ENCODE peak calls at places on chromosomes 3 and 15, in nine cellular contexts. One of them, this sample, is unnamed.

GRCh38 chr15:29568840-29569532 is 253.3 kb downstream of the TJP1 start:
- DNase-seq in Peyer's patch: peak; percentile 63
- DNase-seq in cardiac muscle cell: peak; percentile 64
- DNase-seq in activated CD4-positive, alpha-beta T cell treated with anti-CD3 and anti-CD28 coated beads for 48 hours: no peak
- DNase-seq in HT1080: peak; percentile 31
- DNase-seq in GM12892: no peak
- DNase-seq in WERI-Rb-1: peak; percentile 21
- DNase-seq in activated T-helper 1 cell treated with Interleukin-2 at 50 U/mL for 16 hours: no peak
- DNase-seq in GM10248: no peak
- DNase-seq in this sample: peak; percentile 16

GRCh38 chr15:28995721-28996120 is 109.9 kb downstream of the APBA2 start:
- DNase-seq in activated CD4-positive, alpha-beta T cell treated with anti-CD3 and anti-CD28 coated beads for 48 hours: no peak
- DNase-seq in cardiac muscle cell: no peak
- DNase-seq in WERI-Rb-1: no peak
- DNase-seq in activated T-helper 1 cell treated with Interleukin-2 at 50 U/mL for 16 hours: no peak
- DNase-seq in Peyer's patch: no peak
- DNase-seq in HT1080: no peak
- DNase-seq in GM10248: no peak
- DNase-seq in GM12892: no peak
- DNase-seq in this sample: no peak

GRCh38 chr15:42034628-42035177 is 13.9 kb upstream of the PLA2G4E start:
- DNase-seq in WERI-Rb-1: no peak
- DNase-seq in GM10248: no peak
- DNase-seq in Peyer's patch: no peak
- DNase-seq in GM12892: no peak
- DNase-seq in HT1080: no peak
- DNase-seq in cardiac muscle cell: no peak
- DNase-seq in activated T-helper 1 cell treated with Interleukin-2 at 50 U/mL for 16 hours: no peak
- DNase-seq in activated CD4-positive, alpha-beta T cell treated with anti-CD3 and anti-CD28 coated beads for 48 hours: no peak
- DNase-seq in this sample: no peak

GRCh38 chr3:9951962-9952805 is at the start of gene PRRT3:
- DNase-seq in activated T-helper 1 cell treated with Interleukin-2 at 50 U/mL for 16 hours: peak; percentile 33
- DNase-seq in GM12892: peak; percentile 71
- DNase-seq in Peyer's patch: no peak
- DNase-seq in GM10248: peak; percentile 83
- DNase-seq in activated CD4-positive, alpha-beta T cell treated with anti-CD3 and anti-CD28 coated beads for 48 hours: peak; percentile 81
- DNase-seq in HT1080: no peak
- DNase-seq in cardiac muscle cell: peak; percentile 70
- DNase-seq in WERI-Rb-1: peak; percentile 56
- DNase-seq in this sample: peak; percentile 55

GRCh38 chr15:99442268-99442897 is 123.4 kb upstream of the MEF2A start:
- DNase-seq in HT1080: peak; percentile 71
- DNase-seq in GM12892: no peak
- DNase-seq in GM10248: no peak
- DNase-seq in cardiac muscle cell: no peak
- DNase-seq in activated T-helper 1 cell treated with Interleukin-2 at 50 U/mL for 16 hours: no peak
- DNase-seq in activated CD4-positive, alpha-beta T cell treated with anti-CD3 and anti-CD28 coated beads for 48 hours: no peak
- DNase-seq in WERI-Rb-1: peak; percentile 5
- DNase-seq in Peyer's patch: peak; percentile 47
- DNase-seq in this sample: no peak

GRCh38 chr3:150933473-150934008 is 28.3 kb upstream of the MINDY4B start:
- DNase-seq in GM10248: no peak
- DNase-seq in activated T-helper 1 cell treated with Interleukin-2 at 50 U/mL for 16 hours: no peak
- DNase-seq in GM12892: no peak
- DNase-seq in activated CD4-positive, alpha-beta T cell treated with anti-CD3 and anti-CD28 coated beads for 48 hours: no peak
- DNase-seq in cardiac muscle cell: no peak
- DNase-seq in HT1080: peak; percentile 18
- DNase-seq in Peyer's patch: no peak
- DNase-seq in WERI-Rb-1: no peak
- DNase-seq in this sample: no peak

GRCh38 chr15:70258369-70259029 is 160.8 kb upstream of the TLE3 start:
- DNase-seq in WERI-Rb-1: no peak
- DNase-seq in GM12892: no peak
- DNase-seq in activated T-helper 1 cell treated with Interleukin-2 at 50 U/mL for 16 hours: peak; percentile 43
- DNase-seq in Peyer's patch: no peak
- DNase-seq in cardiac muscle cell: no peak
- DNase-seq in activated CD4-positive, alpha-beta T cell treated with anti-CD3 and anti-CD28 coated beads for 48 hours: peak; percentile 90
- DNase-seq in HT1080: no peak
- DNase-seq in GM10248: no peak
- DNase-seq in this sample: no peak

GRCh38 chr3:67083277-67083676 is 85.2 kb downstream of the KBTBD8 start:
- DNase-seq in activated T-helper 1 cell treated with Interleukin-2 at 50 U/mL for 16 hours: peak; percentile 3
- DNase-seq in cardiac muscle cell: no peak
- DNase-seq in WERI-Rb-1: no peak
- DNase-seq in GM12892: no peak
- DNase-seq in Peyer's patch: no peak
- DNase-seq in activated CD4-positive, alpha-beta T cell treated with anti-CD3 and anti-CD28 coated beads for 48 hours: peak; percentile 63
- DNase-seq in HT1080: peak; percentile 97
- DNase-seq in GM10248: no peak
- DNase-seq in this sample: no peak

GRCh38 chr3:30156586-30157498 is 449.6 kb upstream of the TGFBR2 start:
- DNase-seq in activated T-helper 1 cell treated with Interleukin-2 at 50 U/mL for 16 hours: no peak
- DNase-seq in cardiac muscle cell: no peak
- DNase-seq in Peyer's patch: no peak
- DNase-seq in GM12892: no peak
- DNase-seq in HT1080: no peak
- DNase-seq in WERI-Rb-1: no peak
- DNase-seq in activated CD4-positive, alpha-beta T cell treated with anti-CD3 and anti-CD28 coated beads for 48 hours: no peak
- DNase-seq in GM10248: no peak
- DNase-seq in this sample: no peak

GRCh38 chr3:197758512-197758911 is 8.8 kb downstream of the FYTTD1 start:
- DNase-seq in Peyer's patch: no peak
- DNase-seq in activated T-helper 1 cell treated with Interleukin-2 at 50 U/mL for 16 hours: no peak
- DNase-seq in activated CD4-positive, alpha-beta T cell treated with anti-CD3 and anti-CD28 coated beads for 48 hours: no peak
- DNase-seq in GM12892: no peak
- DNase-seq in HT1080: no peak
- DNase-seq in GM10248: no peak
- DNase-seq in cardiac muscle cell: no peak
- DNase-seq in WERI-Rb-1: no peak
- DNase-seq in this sample: no peak

GRCh38 chr15:39720721-39721611 is 61.7 kb downstream of the FSIP1 start:
- DNase-seq in HT1080: peak; percentile 51
- DNase-seq in activated CD4-positive, alpha-beta T cell treated with anti-CD3 and anti-CD28 coated beads for 48 hours: no peak
- DNase-seq in GM12892: no peak
- DNase-seq in cardiac muscle cell: no peak
- DNase-seq in WERI-Rb-1: no peak
- DNase-seq in GM10248: no peak
- DNase-seq in activated T-helper 1 cell treated with Interleukin-2 at 50 U/mL for 16 hours: no peak
- DNase-seq in Peyer's patch: no peak
- DNase-seq in this sample: no peak

GRCh38 chr3:47418167-47419082 is 37.6 kb downstream of the PTPN23 start:
- DNase-seq in cardiac muscle cell: no peak
- DNase-seq in WERI-Rb-1: peak; percentile 15
- DNase-seq in HT1080: no peak
- DNase-seq in GM10248: peak; percentile 23
- DNase-seq in GM12892: no peak
- DNase-seq in activated CD4-positive, alpha-beta T cell treated with anti-CD3 and anti-CD28 coated beads for 48 hours: peak; percentile 47
- DNase-seq in Peyer's patch: peak; percentile 48
- DNase-seq in activated T-helper 1 cell treated with Interleukin-2 at 50 U/mL for 16 hours: no peak
- DNase-seq in this sample: no peak

GRCh38 chr3:23594066-23594465 is 211.7 kb upstream of the UBE2E1 start:
- DNase-seq in GM12892: no peak
- DNase-seq in WERI-Rb-1: no peak
- DNase-seq in GM10248: no peak
- DNase-seq in activated T-helper 1 cell treated with Interleukin-2 at 50 U/mL for 16 hours: no peak
- DNase-seq in Peyer's patch: no peak
- DNase-seq in HT1080: no peak
- DNase-seq in cardiac muscle cell: no peak
- DNase-seq in activated CD4-positive, alpha-beta T cell treated with anti-CD3 and anti-CD28 coated beads for 48 hours: no peak
- DNase-seq in this sample: no peak

GRCh38 chr15:78004919-78005634 is 72.4 kb downstream of the TBC1D2B start:
- DNase-seq in GM10248: no peak
- DNase-seq in GM12892: no peak
- DNase-seq in HT1080: peak; percentile 44
- DNase-seq in activated T-helper 1 cell treated with Interleukin-2 at 50 U/mL for 16 hours: no peak
- DNase-seq in activated CD4-positive, alpha-beta T cell treated with anti-CD3 and anti-CD28 coated beads for 48 hours: no peak
- DNase-seq in Peyer's patch: no peak
- DNase-seq in cardiac muscle cell: no peak
- DNase-seq in WERI-Rb-1: no peak
- DNase-seq in this sample: no peak

GRCh38 chr3:11143476-11143875 is 10.8 kb upstream of the HRH1 start:
- DNase-seq in GM10248: no peak
- DNase-seq in HT1080: peak; percentile 75
- DNase-seq in activated T-helper 1 cell treated with Interleukin-2 at 50 U/mL for 16 hours: no peak
- DNase-seq in GM12892: no peak
- DNase-seq in Peyer's patch: no peak
- DNase-seq in WERI-Rb-1: no peak
- DNase-seq in activated CD4-positive, alpha-beta T cell treated with anti-CD3 and anti-CD28 coated beads for 48 hours: no peak
- DNase-seq in cardiac muscle cell: no peak
- DNase-seq in this sample: no peak

GRCh38 chr15:34493001-34493400 is 55.4 kb upstream of the GOLGA8A start:
- DNase-seq in GM10248: no peak
- DNase-seq in activated T-helper 1 cell treated with Interleukin-2 at 50 U/mL for 16 hours: no peak
- DNase-seq in HT1080: no peak
- DNase-seq in GM12892: no peak
- DNase-seq in Peyer's patch: no peak
- DNase-seq in activated CD4-positive, alpha-beta T cell treated with anti-CD3 and anti-CD28 coated beads for 48 hours: no peak
- DNase-seq in WERI-Rb-1: no peak
- DNase-seq in cardiac muscle cell: no peak
- DNase-seq in this sample: no peak

GRCh38 chr3:182979103-182979697 is 1.1 kb downstream of the DCUN1D1 start:
- DNase-seq in Peyer's patch: no peak
- DNase-seq in GM12892: no peak
- DNase-seq in HT1080: no peak
- DNase-seq in cardiac muscle cell: peak; percentile 25
- DNase-seq in activated CD4-positive, alpha-beta T cell treated with anti-CD3 and anti-CD28 coated beads for 48 hours: no peak
- DNase-seq in WERI-Rb-1: no peak
- DNase-seq in activated T-helper 1 cell treated with Interleukin-2 at 50 U/mL for 16 hours: no peak
- DNase-seq in GM10248: no peak
- DNase-seq in this sample: no peak

GRCh38 chr3:119175869-119176756 is 2.7 kb downstream of the UPK1B start:
- DNase-seq in cardiac muscle cell: no peak
- DNase-seq in Peyer's patch: no peak
- DNase-seq in WERI-Rb-1: no peak
- DNase-seq in HT1080: no peak
- DNase-seq in activated CD4-positive, alpha-beta T cell treated with anti-CD3 and anti-CD28 coated beads for 48 hours: no peak
- DNase-seq in activated T-helper 1 cell treated with Interleukin-2 at 50 U/mL for 16 hours: no peak
- DNase-seq in GM12892: no peak
- DNase-seq in GM10248: no peak
- DNase-seq in this sample: no peak

GRCh38 chr3:108940568-108941285 is 13.0 kb downstream of the GUCA1C start:
- DNase-seq in WERI-Rb-1: no peak
- DNase-seq in Peyer's patch: no peak
- DNase-seq in GM12892: no peak
- DNase-seq in activated T-helper 1 cell treated with Interleukin-2 at 50 U/mL for 16 hours: no peak
- DNase-seq in cardiac muscle cell: no peak
- DNase-seq in GM10248: no peak
- DNase-seq in activated CD4-positive, alpha-beta T cell treated with anti-CD3 and anti-CD28 coated beads for 48 hours: no peak
- DNase-seq in HT1080: no peak
- DNase-seq in this sample: no peak

GRCh38 chr15:56733131-56734012 is at the start of gene ZNF280D:
- DNase-seq in cardiac muscle cell: peak; percentile 51
- DNase-seq in GM10248: peak; percentile 87
- DNase-seq in activated T-helper 1 cell treated with Interleukin-2 at 50 U/mL for 16 hours: peak; percentile 62
- DNase-seq in WERI-Rb-1: peak; percentile 80
- DNase-seq in GM12892: peak; percentile 62
- DNase-seq in HT1080: peak; percentile 54
- DNase-seq in Peyer's patch: peak; percentile 92
- DNase-seq in activated CD4-positive, alpha-beta T cell treated with anti-CD3 and anti-CD28 coated beads for 48 hours: peak; percentile 86
- DNase-seq in this sample: peak; percentile 75

GRCh38 chr3:50318163-50318562 is 4.4 kb downstream of the HYAL2 start:
- DNase-seq in WERI-Rb-1: no peak
- DNase-seq in activated CD4-positive, alpha-beta T cell treated with anti-CD3 and anti-CD28 coated beads for 48 hours: no peak
- DNase-seq in GM12892: no peak
- DNase-seq in Peyer's patch: no peak
- DNase-seq in GM10248: no peak
- DNase-seq in HT1080: no peak
- DNase-seq in cardiac muscle cell: no peak
- DNase-seq in activated T-helper 1 cell treated with Interleukin-2 at 50 U/mL for 16 hours: no peak
- DNase-seq in this sample: no peak

GRCh38 chr15:75348563-75349350 is 1.9 kb downstream of the NEIL1 start:
- DNase-seq in activated T-helper 1 cell treated with Interleukin-2 at 50 U/mL for 16 hours: no peak
- DNase-seq in GM10248: no peak
- DNase-seq in WERI-Rb-1: peak; percentile 26
- DNase-seq in cardiac muscle cell: peak; percentile 50
- DNase-seq in HT1080: no peak
- DNase-seq in Peyer's patch: no peak
- DNase-seq in activated CD4-positive, alpha-beta T cell treated with anti-CD3 and anti-CD28 coated beads for 48 hours: no peak
- DNase-seq in GM12892: no peak
- DNase-seq in this sample: no peak

GRCh38 chr15:60827492-60827891 is 348.6 kb upstream of the ICE2 start:
- DNase-seq in HT1080: no peak
- DNase-seq in WERI-Rb-1: no peak
- DNase-seq in cardiac muscle cell: no peak
- DNase-seq in GM10248: no peak
- DNase-seq in activated CD4-positive, alpha-beta T cell treated with anti-CD3 and anti-CD28 coated beads for 48 hours: no peak
- DNase-seq in activated T-helper 1 cell treated with Interleukin-2 at 50 U/mL for 16 hours: no peak
- DNase-seq in GM12892: no peak
- DNase-seq in Peyer's patch: no peak
- DNase-seq in this sample: no peak

GRCh38 chr3:127733781-127734180 is 61.0 kb downstream of the ABTB1 start:
- DNase-seq in Peyer's patch: no peak
- DNase-seq in GM12892: no peak
- DNase-seq in WERI-Rb-1: no peak
- DNase-seq in activated T-helper 1 cell treated with Interleukin-2 at 50 U/mL for 16 hours: no peak
- DNase-seq in cardiac muscle cell: no peak
- DNase-seq in HT1080: no peak
- DNase-seq in GM10248: no peak
- DNase-seq in activated CD4-positive, alpha-beta T cell treated with anti-CD3 and anti-CD28 coated beads for 48 hours: no peak
- DNase-seq in this sample: no peak

GRCh38 chr3:115287198-115287597 is 140.1 kb upstream of the ZBTB20 start:
- DNase-seq in activated CD4-positive, alpha-beta T cell treated with anti-CD3 and anti-CD28 coated beads for 48 hours: no peak
- DNase-seq in WERI-Rb-1: no peak
- DNase-seq in activated T-helper 1 cell treated with Interleukin-2 at 50 U/mL for 16 hours: no peak
- DNase-seq in Peyer's patch: no peak
- DNase-seq in HT1080: no peak
- DNase-seq in GM12892: no peak
- DNase-seq in GM10248: no peak
- DNase-seq in cardiac muscle cell: no peak
- DNase-seq in this sample: no peak

GRCh38 chr3:193869221-193870201 is 266.4 kb upstream of the HES1 start:
- DNase-seq in GM12892: no peak
- DNase-seq in GM10248: peak; percentile 48
- DNase-seq in WERI-Rb-1: no peak
- DNase-seq in HT1080: peak; percentile 99
- DNase-seq in activated CD4-positive, alpha-beta T cell treated with anti-CD3 and anti-CD28 coated beads for 48 hours: peak; percentile 46
- DNase-seq in activated T-helper 1 cell treated with Interleukin-2 at 50 U/mL for 16 hours: no peak
- DNase-seq in cardiac muscle cell: no peak
- DNase-seq in Peyer's patch: no peak
- DNase-seq in this sample: peak; percentile 44

GRCh38 chr3:157532529-157533297 is 29.5 kb upstream of the VEPH1 start:
- DNase-seq in HT1080: peak; percentile 95
- DNase-seq in WERI-Rb-1: peak; percentile 22
- DNase-seq in cardiac muscle cell: peak; percentile 82
- DNase-seq in GM12892: peak; percentile 17
- DNase-seq in activated CD4-positive, alpha-beta T cell treated with anti-CD3 and anti-CD28 coated beads for 48 hours: no peak
- DNase-seq in activated T-helper 1 cell treated with Interleukin-2 at 50 U/mL for 16 hours: no peak
- DNase-seq in Peyer's patch: no peak
- DNase-seq in GM10248: peak; percentile 50
- DNase-seq in this sample: peak; percentile 31

GRCh38 chr3:78823859-78824258 is 943.9 kb downstream of the ROBO1 start:
- DNase-seq in activated CD4-positive, alpha-beta T cell treated with anti-CD3 and anti-CD28 coated beads for 48 hours: no peak
- DNase-seq in Peyer's patch: no peak
- DNase-seq in GM10248: no peak
- DNase-seq in HT1080: no peak
- DNase-seq in WERI-Rb-1: no peak
- DNase-seq in activated T-helper 1 cell treated with Interleukin-2 at 50 U/mL for 16 hours: no peak
- DNase-seq in cardiac muscle cell: no peak
- DNase-seq in GM12892: no peak
- DNase-seq in this sample: no peak

GRCh38 chr3:25293736-25294135 is 134.3 kb upstream of the RARB start:
- DNase-seq in GM10248: no peak
- DNase-seq in activated T-helper 1 cell treated with Interleukin-2 at 50 U/mL for 16 hours: no peak
- DNase-seq in Peyer's patch: no peak
- DNase-seq in GM12892: no peak
- DNase-seq in cardiac muscle cell: no peak
- DNase-seq in HT1080: no peak
- DNase-seq in WERI-Rb-1: no peak
- DNase-seq in activated CD4-positive, alpha-beta T cell treated with anti-CD3 and anti-CD28 coated beads for 48 hours: no peak
- DNase-seq in this sample: no peak

This sample was measured in endothelial cell.